ENCODE peak calls at places on chromosomes 3 and 15, in eight cellular contexts. One of them, this sample, is unnamed.

GRCh38 chr3:117035785-117036184 is 326.2 kb downstream of the TUSC7 start:
- DNase-seq in SK-N-SH: peak
- DNase-seq in NCI-H2081: no peak
- DNase-seq in activated gamma-delta T cell treated with Interleukin-2 at 50 U/mL for 16 hours: no peak
- DNase-seq in stimulated activated naive CD8-positive, alpha-beta T cell treated with anti-CD3 and anti-CD28 coated beads, Interleukin-15, amount 100 ng/mL, for 72 hours: no peak
- DNase-seq in fibroblast of pulmonary artery: no peak
- DNase-seq in RKO: no peak
- DNase-seq in left lobe of liver: no peak
- DNase-seq in this sample: peak

GRCh38 chr3:141242035-141242721 is 10.6 kb downstream of the PXYLP1 start:
- DNase-seq in left lobe of liver: no peak
- DNase-seq in RKO: peak
- DNase-seq in NCI-H2081: no peak
- DNase-seq in SK-N-SH: no peak
- DNase-seq in activated gamma-delta T cell treated with Interleukin-2 at 50 U/mL for 16 hours: no peak
- DNase-seq in stimulated activated naive CD8-positive, alpha-beta T cell treated with anti-CD3 and anti-CD28 coated beads, Interleukin-15, amount 100 ng/mL, for 72 hours: no peak
- DNase-seq in fibroblast of pulmonary artery: peak
- DNase-seq in this sample: no peak

GRCh38 chr3:146777941-146778340 is 172.8 kb upstream of the PLSCR5 start:
- DNase-seq in fibroblast of pulmonary artery: no peak
- DNase-seq in RKO: peak
- DNase-seq in left lobe of liver: no peak
- DNase-seq in activated gamma-delta T cell treated with Interleukin-2 at 50 U/mL for 16 hours: no peak
- DNase-seq in NCI-H2081: no peak
- DNase-seq in stimulated activated naive CD8-positive, alpha-beta T cell treated with anti-CD3 and anti-CD28 coated beads, Interleukin-15, amount 100 ng/mL, for 72 hours: no peak
- DNase-seq in SK-N-SH: no peak
- DNase-seq in this sample: no peak

GRCh38 chr3:155007729-155008128 is 72.4 kb upstream of the MME start:
- DNase-seq in RKO: no peak
- DNase-seq in SK-N-SH: no peak
- DNase-seq in activated gamma-delta T cell treated with Interleukin-2 at 50 U/mL for 16 hours: no peak
- DNase-seq in NCI-H2081: no peak
- DNase-seq in stimulated activated naive CD8-positive, alpha-beta T cell treated with anti-CD3 and anti-CD28 coated beads, Interleukin-15, amount 100 ng/mL, for 72 hours: no peak
- DNase-seq in left lobe of liver: no peak
- DNase-seq in fibroblast of pulmonary artery: no peak
- DNase-seq in this sample: no peak

GRCh38 chr3:43684944-43685343 is 5.8 kb upstream of the ABHD5 start:
- DNase-seq in left lobe of liver: no peak
- DNase-seq in activated gamma-delta T cell treated with Interleukin-2 at 50 U/mL for 16 hours: no peak
- DNase-seq in NCI-H2081: no peak
- DNase-seq in stimulated activated naive CD8-positive, alpha-beta T cell treated with anti-CD3 and anti-CD28 coated beads, Interleukin-15, amount 100 ng/mL, for 72 hours: no peak
- DNase-seq in RKO: no peak
- DNase-seq in fibroblast of pulmonary artery: no peak
- DNase-seq in SK-N-SH: no peak
- DNase-seq in this sample: no peak

GRCh38 chr15:65561934-65562333 is 31.7 kb downstream of the HACD3 start:
- DNase-seq in NCI-H2081: no peak
- DNase-seq in stimulated activated naive CD8-positive, alpha-beta T cell treated with anti-CD3 and anti-CD28 coated beads, Interleukin-15, amount 100 ng/mL, for 72 hours: no peak
- DNase-seq in fibroblast of pulmonary artery: no peak
- DNase-seq in SK-N-SH: no peak
- DNase-seq in activated gamma-delta T cell treated with Interleukin-2 at 50 U/mL for 16 hours: no peak
- DNase-seq in left lobe of liver: no peak
- DNase-seq in RKO: no peak
- DNase-seq in this sample: no peak

GRCh38 chr3:116426036-116426435 is 19.3 kb downstream of the LSAMP start:
- DNase-seq in RKO: no peak
- DNase-seq in left lobe of liver: no peak
- DNase-seq in stimulated activated naive CD8-positive, alpha-beta T cell treated with anti-CD3 and anti-CD28 coated beads, Interleukin-15, amount 100 ng/mL, for 72 hours: no peak
- DNase-seq in SK-N-SH: no peak
- DNase-seq in NCI-H2081: no peak
- DNase-seq in fibroblast of pulmonary artery: no peak
- DNase-seq in activated gamma-delta T cell treated with Interleukin-2 at 50 U/mL for 16 hours: no peak
- DNase-seq in this sample: no peak

GRCh38 chr3:122074621-122075265 is 19.6 kb downstream of the CD86 start:
- DNase-seq in SK-N-SH: no peak
- DNase-seq in left lobe of liver: no peak
- DNase-seq in NCI-H2081: no peak
- DNase-seq in activated gamma-delta T cell treated with Interleukin-2 at 50 U/mL for 16 hours: no peak
- DNase-seq in stimulated activated naive CD8-positive, alpha-beta T cell treated with anti-CD3 and anti-CD28 coated beads, Interleukin-15, amount 100 ng/mL, for 72 hours: no peak
- DNase-seq in RKO: no peak
- DNase-seq in fibroblast of pulmonary artery: no peak
- DNase-seq in this sample: no peak

GRCh38 chr3:184539801-184540440 is 21.7 kb upstream of the EPHB3 start:
- DNase-seq in fibroblast of pulmonary artery: no peak
- DNase-seq in left lobe of liver: no peak
- DNase-seq in NCI-H2081: no peak
- DNase-seq in activated gamma-delta T cell treated with Interleukin-2 at 50 U/mL for 16 hours: no peak
- DNase-seq in SK-N-SH: no peak
- DNase-seq in RKO: no peak
- DNase-seq in stimulated activated naive CD8-positive, alpha-beta T cell treated with anti-CD3 and anti-CD28 coated beads, Interleukin-15, amount 100 ng/mL, for 72 hours: no peak
- DNase-seq in this sample: no peak

This sample was measured in EH.